ENCODE peak calls at places on chromosomes 6 and 20, in four cellular contexts. Q, B, S and Z are unnamed samples.

GRCh38 chr6:46584586-46584985 is 68.0 kb downstream of the CYP39A1 start:
- DNase-seq in Q (no peak), B (no peak), S (no peak), Z (no peak)

GRCh38 chr6:133837801-133838349 is 51.0 kb upstream of the TCF21 start:
- DNase-seq in Q (peak; percentile 87), B (no peak), S (peak; percentile 61), Z (peak; percentile 49)

GRCh38 chr20:63692436-63693078 is 3.9 kb upstream of the TNFRSF6B start:
- DNase-seq in S (no peak), Q (no peak), B (no peak), Z (no peak)

GRCh38 chr6:49651239-49651638 is 14.6 kb upstream of the RHAG start:
- DNase-seq in S (no peak), Q (no peak), B (no peak), Z (no peak)

GRCh38 chr6:13760948-13761347 is 49.3 kb upstream of the RANBP9 start:
- DNase-seq in B (no peak), Q (no peak), S (no peak), Z (no peak)

GRCh38 chr6:3529721-3530120 is 72.9 kb upstream of the SLC22A23 start:
- DNase-seq in S (no peak), Q (no peak), B (no peak), Z (no peak)

GRCh38 chr20:38946836-38947235 is 15.3 kb upstream of the DHX35 start:
- DNase-seq in S (no peak), Q (no peak), B (no peak), Z (no peak)

GRCh38 chr20:20206788-20207187 is 154.5 kb downstream of the CFAP61 start:
- DNase-seq in S (no peak), Q (no peak), B (peak; percentile 28), Z (no peak)

GRCh38 chr20:64151634-64152530 is 12.4 kb upstream of the MYT1 start:
- DNase-seq in B (no peak), S (no peak), Q (no peak), Z (no peak)

GRCh38 chr6:49557177-49557576 is 6.7 kb downstream of the C6orf141 start:
- DNase-seq in B (no peak), Q (no peak), S (no peak), Z (no peak)

GRCh38 chr6:119511024-119511423 is 161.5 kb upstream of the MAN1A1 start:
- DNase-seq in S (no peak), B (no peak), Q (no peak), Z (no peak)

GRCh38 chr6:125844989-125845388 is 54.2 kb downstream of the NCOA7 start:
- DNase-seq in Q (no peak), B (no peak), S (no peak), Z (no peak)

GRCh38 chr6:30159988-30160387 is 1.0 kb downstream of the TRIM10 start:
- DNase-seq in Q (no peak), S (no peak), B (no peak), Z (no peak)

GRCh38 chr6:169801396-169802160 is 50.2 kb downstream of the ERMARD start:
- DNase-seq in S (no peak), B (no peak), Q (no peak), Z (no peak)

GRCh38 chr20:17827759-17828559 is 128.2 kb downstream of the BANF2 start:
- DNase-seq in Q (no peak), B (no peak), S (no peak), Z (no peak)

GRCh38 chr6:36781669-36782068 is 57.6 kb downstream of the CPNE5 start:
- DNase-seq in S (no peak), Q (no peak), B (no peak), Z (no peak)

GRCh38 chr6:155755452-155755851 is 299.8 kb upstream of the NOX3 start:
- DNase-seq in Q (no peak), S (no peak), B (no peak), Z (no peak)

GRCh38 chr6:130776287-130776925 is 50.8 kb upstream of the SMLR1 start:
- DNase-seq in B (peak; percentile 51), S (no peak), Q (no peak), Z (no peak)

GRCh38 chr6:34559651-34560365 is 3.7 kb upstream of the SPDEF start:
- DNase-seq in S (no peak), Q (no peak), B (no peak), Z (no peak)

GRCh38 chr6:3222506-3223038 is 4.9 kb downstream of the TUBB2B start:
- DNase-seq in S (no peak), Q (no peak), B (no peak), Z (no peak)

GRCh38 chr6:165566088-165566828 is 96.8 kb downstream of the PDE10A start:
- DNase-seq in B (no peak), S (no peak), Q (no peak), Z (peak; percentile 5)

GRCh38 chr20:10581823-10582222 is 92.0 kb downstream of the JAG1 start:
- DNase-seq in B (no peak), Q (no peak), S (no peak), Z (no peak)

GRCh38 chr20:63555661-63556381 is 1.9 kb downstream of the FNDC11 start:
- DNase-seq in S (no peak), Q (no peak), B (no peak), Z (no peak)

GRCh38 chr6:99588618-99589289 is 17.9 kb upstream of the PRDM13 start:
- DNase-seq in S (no peak), Q (peak; percentile 81), B (no peak), Z (peak; percentile 74)

GRCh38 chr6:6915813-6916547 is 191.8 kb upstream of the RREB1 start:
- DNase-seq in B (no peak), S (no peak), Q (no peak), Z (no peak)

GRCh38 chr6:133806358-133806757 is 82.6 kb upstream of the TCF21 start:
- DNase-seq in B (no peak), Q (no peak), S (no peak), Z (no peak)

GRCh38 chr6:78589426-78589825 is 277.9 kb upstream of the IRAK1BP1 start:
- DNase-seq in Q (no peak), S (no peak), B (no peak), Z (no peak)

GRCh38 chr20:62837790-62838458 is 21.1 kb downstream of the COL9A3 start:
- DNase-seq in S (no peak), B (no peak), Q (no peak), Z (peak; percentile 92)

GRCh38 chr6:150250826-150251225 is 108.0 kb downstream of the PPP1R14C start:
- DNase-seq in S (peak; percentile 29), B (no peak), Q (no peak), Z (no peak)

GRCh38 chr6:36499918-36500317 is 47.4 kb downstream of the STK38 start:
- DNase-seq in B (no peak), S (no peak), Q (no peak), Z (no peak)

GRCh38 chr20:64129146-64129782 is 21.9 kb upstream of the NPBWR2 start:
- DNase-seq in B (no peak), Q (no peak), S (no peak), Z (no peak)

GRCh38 chr6:25975909-25976560 is 13.4 kb downstream of the TRIM38 start:
- DNase-seq in B (no peak), Q (no peak), S (no peak), Z (no peak)

GRCh38 chr20:25309395-25310267 is 61.7 kb downstream of the PYGB start:
- DNase-seq in Q (no peak), S (peak; percentile 52), B (no peak), Z (peak; percentile 82)

GRCh38 chr6:130965657-130966056 is 97.4 kb downstream of the EPB41L2 start:
- DNase-seq in Q (no peak), S (no peak), B (no peak), Z (no peak)

GRCh38 chr6:81697564-81697963 is 54.9 kb downstream of the TENT5A start:
- DNase-seq in S (no peak), B (no peak), Q (no peak), Z (no peak)

GRCh38 chr6:168756009-168756634 is 315.1 kb downstream of the SMOC2 start:
- DNase-seq in Q (peak; percentile 33), B (no peak), S (no peak), Z (no peak)

GRCh38 chr6:87199787-87200186 is 44.4 kb downstream of the ZNF292 start:
- DNase-seq in S (no peak), Q (no peak), B (no peak), Z (no peak)
- H3K79me2 ChIP-seq in S (peaks cover 78% of the 10 kb centered on the region), Q (peaks cover 98% of the 10 kb centered on the region), B (peaks cover 89% of the 10 kb centered on the region), Z (peaks cover 100% of the 10 kb centered on the region)

GRCh38 chr6:72659754-72660153 is 37.9 kb downstream of the KCNQ5 start:
- DNase-seq in B (no peak), S (no peak), Q (no peak), Z (no peak)

GRCh38 chr6:72669324-72669723 is 47.5 kb downstream of the KCNQ5 start:
- DNase-seq in S (no peak), B (no peak), Q (no peak), Z (no peak)

GRCh38 chr6:72661408-72661807 is 39.5 kb downstream of the KCNQ5 start:
- DNase-seq in S (no peak), Q (no peak), B (no peak), Z (no peak)

DNA sequence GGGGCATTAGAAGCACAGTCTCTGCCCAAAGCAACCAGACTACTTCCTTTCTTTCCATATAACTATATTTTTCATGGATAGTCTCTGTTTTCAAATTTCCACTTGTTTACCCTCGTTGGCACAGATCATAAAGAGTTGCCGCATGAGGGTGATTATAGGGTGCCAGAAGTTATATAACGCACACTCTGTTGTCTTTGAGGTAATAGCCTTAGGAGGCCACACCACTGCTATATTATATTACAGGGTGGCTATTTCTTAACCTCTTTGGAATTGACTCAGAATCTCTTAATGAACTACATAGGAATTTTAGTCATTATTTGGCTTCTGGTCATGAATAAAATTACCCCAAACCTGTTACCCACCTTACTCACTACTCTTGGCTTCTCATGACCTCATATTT is 43.7 kb downstream of the KCNQ5 start:
- DNase-seq in S (no peak), B (no peak), Q (no peak), Z (no peak)
- TF ChIP-seq NRF1 in S (no peak), B (no peak), Q (no peak), Z (no peak)

GRCh38 chr6:139152088-139152891 is 17.4 kb downstream of the HECA start:
- DNase-seq in S (no peak), Q (no peak), B (no peak), Z (no peak)
- H3K79me2 ChIP-seq in S (no peaks in the 10 kb centered on the region), Q (peaks cover 21% of the 10 kb centered on the region), B (no peaks in the 10 kb centered on the region), Z (peaks cover 29% of the 10 kb centered on the region)

GRCh38 chr6:159985296-159985940 is 16.5 kb downstream of the IGF2R start:
- DNase-seq in Q (no peak), B (no peak), S (no peak), Z (no peak)

GRCh38 chr6:159992366-159992765 is 23.5 kb downstream of the IGF2R start:
- DNase-seq in B (no peak), Q (no peak), S (no peak), Z (no peak)

GRCh38 chr6:159988983-159989454 is 20.1 kb downstream of the IGF2R start:
- DNase-seq in B (no peak), Q (no peak), S (peak; percentile 77), Z (no peak)

GRCh38 chr6:159989882-159990480 is 21.1 kb downstream of the IGF2R start:
- DNase-seq in Q (no peak), B (no peak), S (no peak), Z (no peak)

DNA sequence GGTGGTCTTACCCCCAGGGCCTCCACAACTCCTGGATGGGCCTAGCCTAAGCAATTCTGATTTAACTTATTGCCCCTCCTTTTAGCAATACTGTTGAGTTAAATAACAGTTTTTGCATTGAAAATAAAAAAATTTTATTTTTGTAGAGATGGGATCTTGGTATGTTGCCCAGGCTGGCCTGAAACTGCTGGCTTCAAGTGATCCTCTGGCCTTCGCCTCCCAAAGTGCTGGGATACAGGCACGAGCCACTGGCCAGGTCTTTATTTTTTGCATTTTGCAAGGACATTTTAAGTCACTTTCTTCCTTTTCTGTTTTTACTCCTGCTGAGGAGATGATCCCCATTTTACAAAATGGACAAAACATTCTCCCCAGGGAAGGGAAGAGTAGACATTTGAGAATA is 20.6 kb downstream of the IGF2R start:
- DNase-seq in Q (no peak), S (no peak), B (no peak), Z (no peak)
- TF ChIP-seq NRF1 in Q (no peak), S (no peak), B (no peak), Z (no peak)